ENCODE peak calls at places on chromosomes 1 and 21, in six cellular contexts. P is activated CD8-positive, alpha-beta memory T cell treated with anti-CD3 and anti-CD28 coated beads for 1 hour; E is NCI-H460; H is NCI-H2081; R is neuronal stem cell; F is fibroblast of pulmonary artery. G is an unnamed sample.

GRCh38 chr1:145777357-145778145 is 46.3 kb downstream of the RNF115 start:
- DNase-seq in P (no peak), F (no peak), H (no peak), R (no peak), E (no peak), G (no peak)

GRCh38 chr1:15994590-15995351 is 9.3 kb upstream of the SRARP start:
- DNase-seq in R (no peak), E (peak), P (peak), F (peak), H (no peak), G (no peak)

GRCh38 chr1:68459796-68460195 is 10.0 kb upstream of the RPE65 start:
- DNase-seq in R (no peak), H (no peak), P (no peak), E (peak), F (peak), G (no peak)

GRCh38 chr1:230321741-230322420 is 104.3 kb downstream of the PGBD5 start:
- DNase-seq in P (no peak), E (no peak), F (no peak), R (no peak), H (no peak), G (no peak)

GRCh38 chr1:7885513-7886298 is 32.8 kb upstream of the UTS2 start:
- DNase-seq in R (no peak), H (no peak), E (no peak), P (no peak), F (no peak), G (no peak)

GRCh38 chr1:64072089-64072835 is 131.2 kb upstream of the UBE2U start:
- DNase-seq in E (no peak), F (peak), H (peak), P (no peak), R (no peak), G (no peak)

GRCh38 chr1:166988976-166989515 is at the start of gene MAEL:
- DNase-seq in H (no peak), E (no peak), P (no peak), R (no peak), F (no peak), G (no peak)

GRCh38 chr1:77039739-77040138 is 172.5 kb downstream of the ST6GALNAC5 start:
- DNase-seq in R (no peak), H (no peak), F (peak), P (no peak), E (peak), G (no peak)

GRCh38 chr1:170620164-170620563 is 43.8 kb upstream of the PRRX1 start:
- DNase-seq in R (no peak), E (no peak), H (no peak), P (no peak), F (peak), G (no peak)

GRCh38 chr1:87170151-87170550 is 158.5 kb upstream of the LMO4 start:
- DNase-seq in F (peak), H (no peak), R (no peak), E (no peak), P (no peak), G (no peak)

GRCh38 chr1:22228505-22228911 is 85.6 kb upstream of the WNT4 start:
- DNase-seq in F (no peak), H (no peak), R (no peak), E (no peak), P (no peak), G (no peak)

GRCh38 chr1:244271004-244271403 is 180.7 kb downstream of the ADSS2 start:
- DNase-seq in F (no peak), P (no peak), E (no peak), H (no peak), R (no peak), G (no peak)

GRCh38 chr1:8797230-8797629 is 20.2 kb downstream of the RERE start:
- DNase-seq in E (no peak), P (no peak), H (no peak), F (peak), R (no peak), G (no peak)

GRCh38 chr1:222711319-222712252 is 705 bp downstream of the AIDA start:
- DNase-seq in P (peak), R (peak), H (peak), F (peak), E (peak), G (peak)

GRCh38 chr1:26477446-26478152 is 5.4 kb downstream of the HMGN2 start:
- DNase-seq in R (no peak), H (no peak), F (no peak), P (no peak), E (no peak), G (no peak)

GRCh38 chr1:236534164-236534651 is 10.4 kb downstream of the LGALS8 start:
- DNase-seq in P (no peak), R (no peak), E (no peak), H (no peak), F (peak), G (no peak)

GRCh38 chr1:101310484-101310883 is 73.7 kb downstream of the S1PR1 start:
- DNase-seq in F (no peak), P (no peak), R (no peak), E (no peak), H (no peak), G (no peak)

GRCh38 chr1:156727914-156728598 is at the start of gene METTL25B:
- DNase-seq in F (peak), R (peak), H (peak), P (peak), E (peak), G (peak)

GRCh38 chr1:110617589-110617988 is 11.4 kb upstream of the KCNA2 start:
- DNase-seq in R (no peak), F (no peak), E (no peak), P (no peak), H (no peak), G (no peak)

GRCh38 chr1:230171337-230172015 is 104.4 kb downstream of the GALNT2 start:
- DNase-seq in F (peak), E (no peak), P (no peak), R (no peak), H (no peak), G (no peak)

GRCh38 chr21:33901421-33902288 is 13.9 kb downstream of the ATP5PO start:
- DNase-seq in P (no peak), R (no peak), F (peak), H (peak), E (peak), G (no peak)

GRCh38 chr1:56645663-56646330 is 683 bp downstream of the PRKAA2 start:
- DNase-seq in E (no peak), F (no peak), H (no peak), R (peak), P (no peak), G (no peak)

GRCh38 chr1:185646202-185646683 is 87.9 kb upstream of the HMCN1 start:
- DNase-seq in F (peak), E (peak), P (no peak), H (peak), R (peak), G (peak)

GRCh38 chr1:99268021-99268420 is 3.7 kb downstream of the PLPPR4 start:
- DNase-seq in E (no peak), P (no peak), H (no peak), F (no peak), R (no peak), G (no peak)

GRCh38 chr21:43597052-43597451 is 62.2 kb downstream of the HSF2BP start:
- DNase-seq in F (peak), P (no peak), R (no peak), H (no peak), E (no peak), G (no peak)

GRCh38 chr1:218294531-218294930 is 9.4 kb downstream of the RRP15 start:
- DNase-seq in P (no peak), R (no peak), F (no peak), H (no peak), E (no peak), G (no peak)

GRCh38 chr1:161970633-161971032 is 53.0 kb downstream of the OLFML2B start:
- DNase-seq in E (no peak), P (no peak), H (no peak), R (no peak), F (no peak), G (no peak)

GRCh38 chr1:107895403-107896181 is 69.4 kb downstream of the VAV3 start:
- DNase-seq in H (no peak), F (no peak), R (no peak), E (no peak), P (no peak), G (no peak)

GRCh38 chr1:27503961-27504587 is 14.1 kb upstream of the WASF2 start:
- DNase-seq in H (no peak), P (no peak), R (no peak), E (no peak), F (peak), G (no peak)

GRCh38 chr1:84969489-84970250 is 27.2 kb downstream of the MCOLN2 start:
- DNase-seq in F (no peak), H (no peak), E (no peak), R (no peak), P (no peak), G (no peak)

GRCh38 chr1:30422251-30422650 is 301.1 kb downstream of the MATN1 start:
- DNase-seq in R (no peak), E (no peak), F (no peak), H (no peak), P (no peak), G (peak)

GRCh38 chr1:53968125-53968513 is 22.0 kb downstream of the LRRC42 start:
- DNase-seq in R (no peak), H (peak), F (no peak), P (no peak), E (no peak), G (no peak)

GRCh38 chr1:167161242-167161641 is 59.4 kb upstream of the POU2F1 start:
- DNase-seq in F (no peak), H (no peak), R (no peak), E (no peak), P (no peak), G (no peak)

GRCh38 chr1:41241748-41242644 is at the start of gene SCMH1:
- DNase-seq in F (peak), H (peak), E (peak), P (peak), R (peak), G (peak)

GRCh38 chr1:8987881-8988617 is 38.2 kb downstream of the SLC2A7 start:
- DNase-seq in R (peak), E (no peak), H (no peak), P (peak), F (peak), G (no peak)

G was measured in mesothelial cell of epicardium.